ENCODE peak calls at places on chromosome 1, in five cellular contexts. I is stomach; Q is activated CD4-positive, alpha-beta T cell treated with anti-CD3 and anti-CD28 coated beads, Interleukin-2, amount 10 ng/mL, durations not matched to agents 7 days and 5 days; J is GM04503; V is stimulated activated CD4-positive, alpha-beta T cell treated with anti-CD3 and anti-CD28 coated beads, Interleukin-1b, Interleukin-23, amount 100 ng/mL, for 1 hour. F is an unnamed sample.

GRCh38 chr1:232880354-232880753 is 70.1 kb upstream of the NTPCR start:
- DNase-seq in I (peak), V (no peak), Q (no peak), J (no peak), F (no peak)

GRCh38 chr1:168392958-168393357 is 112.3 kb downstream of the TBX19 start:
- DNase-seq in I (no peak), V (no peak), J (no peak), Q (no peak), F (no peak)

GRCh38 chr1:19651141-19651737 is 7.1 kb downstream of the NBL1 start:
- DNase-seq in J (no peak), I (peak), V (no peak), Q (peak), F (no peak)

GRCh38 chr1:162387226-162388082 is 5.9 kb downstream of the C1orf226 start:
- DNase-seq in Q (no peak), J (no peak), I (no peak), V (no peak), F (no peak)

GRCh38 chr1:233721003-233721595 is 107.2 kb downstream of the KCNK1 start:
- DNase-seq in Q (no peak), I (no peak), J (no peak), V (no peak), F (no peak)

GRCh38 chr1:206081811-206082210 is 28.8 kb downstream of the RHEX start:
- DNase-seq in Q (no peak), V (no peak), I (peak), J (no peak), F (no peak)

GRCh38 chr1:241518447-241519307 is 878 bp downstream of the FH start:
- DNase-seq in V (no peak), J (no peak), Q (peak), I (no peak), F (peak)

GRCh38 chr1:228666686-228667085 is 68.6 kb upstream of the RHOU start:
- DNase-seq in I (no peak), V (no peak), J (no peak), Q (no peak), F (no peak)

GRCh38 chr1:196608401-196609113 is at the start of gene KCNT2:
- DNase-seq in Q (no peak), I (peak), J (no peak), V (no peak), F (no peak)

GRCh38 chr1:39544327-39544726 is 32.3 kb downstream of the PABPC4 start:
- DNase-seq in J (no peak), Q (no peak), V (no peak), I (no peak), F (no peak)

GRCh38 chr1:164773146-164773545 is 214.2 kb downstream of the PBX1 start:
- DNase-seq in V (no peak), I (no peak), Q (no peak), J (no peak), F (no peak)

GRCh38 chr1:59062743-59063142 is 234.2 kb upstream of the FGGY start:
- DNase-seq in J (no peak), I (peak), Q (no peak), V (no peak), F (peak)

GRCh38 chr1:83882906-83883305 is 116.0 kb downstream of the TTLL7 start:
- DNase-seq in J (peak), V (no peak), Q (no peak), I (no peak), F (no peak)

GRCh38 chr1:25799346-25799720 is 660 bp upstream of the SELENON start:
- DNase-seq in I (no peak), V (no peak), Q (no peak), J (no peak), F (no peak)

GRCh38 chr1:117553468-117553867 is 52.4 kb upstream of the TENT5C start:
- DNase-seq in I (no peak), Q (no peak), V (no peak), J (no peak), F (no peak)

GRCh38 chr1:110272045-110272444 is 61.9 kb downstream of the KCNC4 start:
- DNase-seq in I (no peak), J (no peak), V (no peak), Q (no peak), F (no peak)

GRCh38 chr1:98704474-98704873 is 43.0 kb downstream of the SNX7 start:
- DNase-seq in J (no peak), Q (no peak), V (no peak), I (no peak), F (no peak)

GRCh38 chr1:35655196-35655595 is 13.9 kb upstream of the PSMB2 start:
- DNase-seq in I (no peak), Q (no peak), J (no peak), V (no peak), F (no peak)

GRCh38 chr1:158180741-158181576 is at the start of gene CD1D:
- DNase-seq in Q (no peak), J (no peak), I (no peak), V (no peak), F (no peak)

GRCh38 chr1:26274801-26275425 is 5.0 kb upstream of the SH3BGRL3 start:
- DNase-seq in I (no peak), J (no peak), V (no peak), Q (no peak), F (no peak)

GRCh38 chr1:11458811-11459275 is 20.1 kb upstream of the DISP3 start:
- DNase-seq in I (peak), J (no peak), Q (no peak), V (no peak), F (no peak)

GRCh38 chr1:30852026-30852425 is 56.5 kb downstream of the SDC3 start:
- DNase-seq in I (peak), Q (no peak), V (no peak), J (no peak), F (no peak)

GRCh38 chr1:113747376-113747775 is 11.9 kb downstream of the PHTF1 start:
- DNase-seq in I (no peak), V (no peak), J (no peak), Q (no peak), F (no peak)

GRCh38 chr1:236425031-236425663 is 31.1 kb downstream of the EDARADD start:
- DNase-seq in Q (no peak), V (no peak), I (no peak), J (no peak), F (no peak)

F was measured in LoVo.